ENCODE peak calls at places on chromosome 16, in seven cellular contexts. Q is fibroblast of lung, B is transverse colon, L is glutamatergic neuron, O is testis, S is right lobe of liver, C is mammary epithelial cell. E is an unnamed sample.

GRCh38 chr16:85381738-85382592 is 231.2 kb upstream of the GSE1 start:
- DNase-seq in O (peak; percentile 83), L (peak; percentile 60), Q (no peak), B (no peak), C (no peak), S (no peak), E (peak; percentile 73)

GRCh38 chr16:27676807-27677206 is 126.9 kb downstream of the KATNIP start:
- DNase-seq in L (no peak), C (no peak), Q (peak; percentile 47), S (no peak), B (no peak), O (no peak), E (no peak)

GRCh38 chr16:84864266-84864955 is 44.6 kb downstream of the CRISPLD2 start:
- DNase-seq in C (no peak), S (no peak), B (no peak), O (peak; percentile 34), Q (no peak), L (no peak), E (no peak)

GRCh38 chr16:58366247-58367031 is 25.8 kb upstream of the GINS3 start:
- DNase-seq in L (no peak), Q (peak; percentile 46), O (no peak), B (no peak), S (no peak), C (peak; percentile 90), E (no peak)

GRCh38 chr16:80009971-80010659 is 409.6 kb upstream of the MAF start:
- DNase-seq in C (no peak), Q (no peak), L (no peak), S (no peak), B (no peak), O (no peak), E (no peak)

GRCh38 chr16:47018223-47018891 is 44.9 kb upstream of the DNAJA2 start:
- DNase-seq in L (peak; percentile 52), C (peak; percentile 56), S (peak; percentile 73), Q (no peak), O (peak; percentile 49), B (peak; percentile 66), E (peak; percentile 49)

GRCh38 chr16:65658339-65659275 is 536.7 kb upstream of the CDH11 start:
- DNase-seq in S (no peak), Q (peak; percentile 68), B (no peak), L (no peak), O (no peak), C (peak; percentile 95), E (no peak)

GRCh38 chr16:10750793-10751192 is 7.2 kb downstream of the NUBP1 start:
- DNase-seq in Q (no peak), O (no peak), S (no peak), B (no peak), C (no peak), L (no peak), E (no peak)

GRCh38 chr16:51888534-51888933 is 658.4 kb downstream of the TOX3 start:
- DNase-seq in L (no peak), S (no peak), C (no peak), Q (no peak), O (no peak), B (no peak), E (no peak)

GRCh38 chr16:49921106-49921505 is 65.2 kb upstream of the ZNF423 start:
- DNase-seq in Q (no peak), O (no peak), B (no peak), C (no peak), S (no peak), L (no peak), E (no peak)

GRCh38 chr16:8096211-8096610 is 494.1 kb downstream of the TMEM114 start:
- DNase-seq in O (no peak), S (no peak), B (no peak), C (no peak), Q (no peak), L (peak; percentile 47), E (no peak)

GRCh38 chr16:22070361-22071351 is 21.7 kb upstream of the VWA3A start:
- DNase-seq in L (no peak), Q (peak; percentile 80), B (no peak), S (no peak), C (peak; percentile 58), O (no peak), E (no peak)

GRCh38 chr16:77782694-77783093 is 5.7 kb upstream of the VAT1L start:
- DNase-seq in L (no peak), B (no peak), O (no peak), Q (peak; percentile 48), S (no peak), C (peak; percentile 11), E (no peak)

GRCh38 chr16:12411521-12411920 is 392.2 kb downstream of the CPPED1 start:
- DNase-seq in Q (no peak), B (no peak), S (no peak), C (no peak), L (no peak), O (no peak), E (no peak)

GRCh38 chr16:58556678-58557077 is 41.4 kb downstream of the SETD6 start:
- DNase-seq in L (no peak), S (no peak), C (no peak), B (no peak), Q (no peak), O (no peak), E (no peak)

GRCh38 chr16:2460916-2461315 is 1.0 kb downstream of the TEDC2 start:
- DNase-seq in C (no peak), B (no peak), S (peak; percentile 48), L (no peak), Q (no peak), O (no peak), E (no peak)

GRCh38 chr16:84175351-84176081 is 11.3 kb downstream of the TAF1C start:
- DNase-seq in B (peak; percentile 58), Q (peak; percentile 41), L (peak; percentile 66), O (peak; percentile 70), C (peak; percentile 55), S (no peak), E (peak; percentile 73)

GRCh38 chr16:79213214-79213613 is 387.3 kb downstream of the MAF start:
- DNase-seq in L (no peak), O (no peak), S (peak; percentile 49), B (peak; percentile 17), C (no peak), Q (no peak), E (no peak)

GRCh38 chr16:17510532-17510931 is 39.8 kb upstream of the XYLT1 start:
- DNase-seq in Q (no peak), B (no peak), L (no peak), O (no peak), S (no peak), C (no peak), E (no peak)

GRCh38 chr16:48556913-48557351 is 53.0 kb downstream of the N4BP1 start:
- DNase-seq in S (no peak), O (no peak), L (no peak), C (peak; percentile 60), Q (peak; percentile 85), B (no peak), E (no peak)

GRCh38 chr16:29808219-29808900 is 2.0 kb downstream of the MAZ start:
- DNase-seq in S (no peak), B (no peak), L (no peak), Q (no peak), C (no peak), O (no peak), E (peak; percentile 21)

GRCh38 chr16:15829460-15829859 is 27.4 kb downstream of the MYH11 start:
- DNase-seq in Q (peak; percentile 89), L (no peak), O (peak; percentile 78), S (no peak), C (no peak), B (peak; percentile 65), E (no peak)

GRCh38 chr16:6725634-6726331 is 606.9 kb upstream of the RBFOX1 start:
- DNase-seq in Q (no peak), S (no peak), C (no peak), B (no peak), O (no peak), L (no peak), E (no peak)

GRCh38 chr16:2898831-2899563 is 12.7 kb upstream of the FLYWCH1 start:
- DNase-seq in Q (no peak), C (no peak), B (no peak), L (no peak), O (no peak), S (no peak), E (no peak)

GRCh38 chr16:57009641-57010170 is 20.3 kb downstream of the NLRC5 start:
- DNase-seq in S (no peak), L (no peak), B (no peak), C (no peak), O (no peak), Q (no peak), E (no peak)

GRCh38 chr16:77304883-77305282 is 105.7 kb downstream of the SYCE1L start:
- DNase-seq in O (no peak), S (no peak), L (no peak), C (no peak), Q (no peak), B (no peak), E (no peak)

GRCh38 chr16:88628512-88628974 is 9.8 kb upstream of the IL17C start:
- DNase-seq in O (peak; percentile 28), Q (no peak), C (no peak), L (peak; percentile 74), S (no peak), B (no peak), E (peak; percentile 45)
- TF ChIP-seq CTCF in O (no peak), Q (no peak), C (peak; percentile 30), L (peak; percentile 60), S (no peak), B (peak; percentile 11), E (peak; percentile 44)

DNA sequence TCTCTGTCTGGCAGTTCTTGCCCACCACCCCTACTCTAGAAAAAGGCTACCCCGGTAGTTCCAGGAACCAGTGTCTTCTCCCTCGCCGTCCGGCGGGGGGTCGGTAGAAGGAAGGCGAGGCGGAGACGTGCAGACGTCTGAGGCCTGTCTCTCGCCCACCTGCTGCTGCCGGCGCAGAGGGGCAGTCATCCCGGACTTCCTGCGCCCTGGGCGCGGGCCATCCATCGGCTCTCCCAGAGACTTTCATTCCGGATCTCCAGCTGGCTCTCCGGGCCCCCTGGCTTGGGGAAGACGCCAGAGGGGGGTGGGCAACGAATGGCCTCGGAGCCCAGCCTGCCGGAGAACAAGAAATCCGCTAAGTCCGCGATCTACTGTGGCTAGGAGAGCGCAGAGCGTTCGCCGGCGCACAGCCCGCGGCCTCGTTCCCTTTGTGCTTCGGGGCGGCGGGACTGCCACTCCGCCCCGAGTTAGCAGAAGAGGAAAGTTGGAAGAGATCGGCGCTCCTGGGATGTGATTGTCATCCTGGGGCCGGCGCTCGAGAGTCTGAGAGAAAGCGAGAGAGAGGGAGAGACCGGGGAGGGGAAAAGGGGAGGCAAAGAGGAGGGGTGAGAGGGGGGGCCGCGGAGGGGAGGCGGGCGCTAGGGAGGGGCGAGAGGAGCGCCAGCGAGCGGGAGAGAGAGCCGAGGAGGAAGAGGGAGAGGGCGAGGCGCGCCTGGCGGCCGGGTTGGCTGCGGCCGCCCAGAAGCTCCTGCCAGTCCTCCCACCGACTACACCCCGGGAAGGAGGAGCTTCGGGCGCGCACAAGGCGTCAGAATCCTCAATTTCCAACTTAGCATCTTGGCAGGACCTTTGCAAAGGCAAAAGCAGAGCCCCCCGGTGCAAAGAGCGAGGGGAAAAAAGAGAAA is at the start of gene IRX5:
- DNase-seq in C (peak; percentile 97), L (peak; percentile 82), B (peak; percentile 65), S (peak; percentile 68), O (peak; percentile 80), Q (peak; percentile 67), E (peak; percentile 82)
- TF ChIP-seq CTCF in C (peak; percentile 26), L (no peak), B (peak; percentile 9), S (no peak), O (no peak), Q (no peak), E (no peak)

GRCh38 chr16:89701425-89702406 is at the start of gene SPATA2L:
- DNase-seq in B (peak; percentile 98), C (peak; percentile 95), S (peak; percentile 97), O (peak; percentile 94), Q (peak; percentile 64), L (peak; percentile 92), E (peak; percentile 96)
- TF ChIP-seq CTCF in B (peak; percentile 11), C (peak; percentile 36), S (no peak), O (no peak), Q (no peak), L (no peak), E (no peak)

GRCh38 chr16:72195609-72196008 is 23.7 kb upstream of the PMFBP1 start:
- DNase-seq in Q (no peak), O (no peak), B (no peak), L (peak; percentile 70), S (no peak), C (no peak), E (peak; percentile 30)
- TF ChIP-seq CTCF in Q (no peak), O (no peak), B (no peak), L (no peak), S (peak; percentile 3), C (no peak), E (peak; percentile 36)